ENCODE peak calls at places on chromosomes 5 and 9, in ten cellular contexts. Y, J, S, G, E, X, Z, N, H and C are unnamed samples. For H3K27me3, the result is how much of the 10 kb centered on the place peaks cover.

GRCh38 chr5:52809884-52810283 is 22.2 kb downstream of the ITGA1 start:
- DNase-seq in J (no peak), S (no peak), H (no peak), Z (no peak), X (peak), N (no peak), G (no peak), E (no peak), Y (no peak), C (no peak)

GRCh38 chr5:122500245-122501086 is 188.4 kb downstream of the SNCAIP start:
- DNase-seq in E (no peak), Y (peak), N (peak), J (no peak), Z (no peak), G (peak), S (peak), X (peak), H (no peak), C (no peak)

GRCh38 chr5:14871573-14872069 is at the start of gene ANKH:
- DNase-seq in Y (peak), G (peak), N (peak), J (peak), Z (peak), H (peak), S (peak), E (peak), X (peak), C (peak)

GRCh38 chr9:81687521-81688261 is 1.7 kb downstream of the TLE1 start:
- DNase-seq in G (no peak), E (peak), Z (peak), S (peak), N (peak), J (peak), H (peak), X (no peak), Y (no peak), C (no peak)

GRCh38 chr5:159864885-159865622 is 51.2 kb upstream of the ADRA1B start:
- DNase-seq in S (peak), Z (no peak), N (no peak), Y (no peak), H (no peak), E (no peak), G (no peak), J (no peak), X (peak), C (no peak)

GRCh38 chr9:2336055-2336454 is 285.5 kb upstream of the VLDLR start:
- DNase-seq in S (no peak), G (peak), E (no peak), H (no peak), X (peak), J (peak), N (peak), Z (no peak), Y (no peak), C (no peak)

GRCh38 chr5:33539192-33539591 is 98.4 kb downstream of the TARS1 start:
- DNase-seq in J (no peak), H (no peak), Y (no peak), Z (no peak), G (no peak), X (peak), E (no peak), S (no peak), N (no peak), C (no peak)

GRCh38 chr5:59089767-59090166 is 506.9 kb downstream of the RAB3C start:
- DNase-seq in S (no peak), E (no peak), H (no peak), N (no peak), J (no peak), X (no peak), G (no peak), Y (no peak), Z (no peak), C (no peak)

GRCh38 chr5:172984244-172984953 is 828 bp downstream of the ATP6V0E1 start:
- DNase-seq in Y (peak), J (peak), Z (peak), H (peak), N (peak), G (peak), X (peak), S (peak), E (peak), C (peak)

GRCh38 chr5:139845846-139846681 is 50.5 kb downstream of the PSD2 start:
- DNase-seq in X (no peak), J (peak), Y (no peak), Z (peak), G (no peak), N (no peak), H (peak), S (no peak), E (no peak), C (no peak)

GRCh38 chr9:36659500-36659899 is 86.8 kb downstream of the MELK start:
- DNase-seq in N (no peak), G (no peak), E (no peak), Y (no peak), H (no peak), X (no peak), S (no peak), Z (no peak), J (no peak), C (no peak)

GRCh38 chr9:88268886-88269285 is 119.4 kb upstream of the SPIN1 start:
- DNase-seq in N (no peak), S (no peak), J (no peak), Y (no peak), G (no peak), H (no peak), X (no peak), E (no peak), Z (no peak), C (no peak)

GRCh38 chr5:38519476-38519875 is 37.0 kb downstream of the LIFR start:
- DNase-seq in J (no peak), X (no peak), S (no peak), G (no peak), Y (no peak), N (no peak), H (no peak), E (no peak), Z (no peak), C (no peak)

GRCh38 chr5:41794478-41794877 is 75.7 kb downstream of the OXCT1 start:
- DNase-seq in X (peak), Z (no peak), J (no peak), H (no peak), N (peak), E (no peak), G (peak), S (no peak), Y (peak), C (no peak)

GRCh38 chr9:70427161-70427945 is 12.9 kb upstream of the KLF9 start:
- DNase-seq in Y (no peak), S (peak), E (no peak), Z (no peak), J (no peak), H (no peak), N (no peak), G (no peak), X (peak), C (no peak)

GRCh38 chr5:13865317-13865716 is 79.2 kb downstream of the DNAH5 start:
- DNase-seq in X (peak), E (no peak), S (no peak), H (no peak), Y (no peak), Z (no peak), G (no peak), N (no peak), J (no peak), C (no peak)

GRCh38 chr9:38244971-38245370 is 147.5 kb upstream of the ALDH1B1 start:
- DNase-seq in Z (no peak), E (no peak), N (no peak), J (no peak), H (no peak), Y (no peak), G (no peak), X (no peak), S (no peak), C (no peak)

GRCh38 chr9:35659340-35659739 is 1.2 kb downstream of the CCDC107 start:
- DNase-seq in Z (no peak), N (peak), X (peak), H (no peak), G (peak), Y (no peak), S (peak), E (no peak), J (no peak), C (no peak)

GRCh38 chr5:73617510-73618279 is 8.3 kb upstream of the ARHGEF28 start:
- DNase-seq in X (peak), Y (no peak), Z (no peak), E (no peak), G (no peak), S (no peak), H (no peak), N (no peak), J (no peak), C (no peak)

GRCh38 chr9:133526721-133527321 is 2.1 kb upstream of the MYMK start:
- DNase-seq in X (no peak), H (no peak), Z (no peak), N (peak), Y (no peak), S (no peak), G (no peak), E (no peak), J (no peak), C (no peak)

GRCh38 chr9:133524679-133525228 is at the start of gene MYMK:
- DNase-seq in N (no peak), Y (no peak), G (no peak), H (no peak), E (no peak), S (no peak), J (no peak), X (no peak), Z (no peak), C (no peak)

GRCh38 chr9:133527444-133527920 is 2.7 kb upstream of the MYMK start:
- DNase-seq in H (no peak), Y (no peak), S (no peak), N (no peak), G (no peak), Z (no peak), X (no peak), E (peak), J (no peak), C (no peak)

GRCh38 chr9:133524146-133524545 is 613 bp downstream of the MYMK start:
- DNase-seq in X (no peak), H (no peak), G (no peak), E (no peak), N (no peak), S (no peak), Z (no peak), J (no peak), Y (no peak), C (no peak)

GRCh38 chr9:133525677-133526076 is 918 bp upstream of the MYMK start:
- DNase-seq in Y (no peak), N (no peak), E (no peak), J (no peak), G (no peak), X (no peak), Z (no peak), H (no peak), S (no peak), C (no peak)
- H3K27me3 ChIP-seq in Y (under half), N (under half), E (under half), J (under half), G (under half), X (half or more), Z (under half), H (under half), S (under half), C (under half)

DNA sequence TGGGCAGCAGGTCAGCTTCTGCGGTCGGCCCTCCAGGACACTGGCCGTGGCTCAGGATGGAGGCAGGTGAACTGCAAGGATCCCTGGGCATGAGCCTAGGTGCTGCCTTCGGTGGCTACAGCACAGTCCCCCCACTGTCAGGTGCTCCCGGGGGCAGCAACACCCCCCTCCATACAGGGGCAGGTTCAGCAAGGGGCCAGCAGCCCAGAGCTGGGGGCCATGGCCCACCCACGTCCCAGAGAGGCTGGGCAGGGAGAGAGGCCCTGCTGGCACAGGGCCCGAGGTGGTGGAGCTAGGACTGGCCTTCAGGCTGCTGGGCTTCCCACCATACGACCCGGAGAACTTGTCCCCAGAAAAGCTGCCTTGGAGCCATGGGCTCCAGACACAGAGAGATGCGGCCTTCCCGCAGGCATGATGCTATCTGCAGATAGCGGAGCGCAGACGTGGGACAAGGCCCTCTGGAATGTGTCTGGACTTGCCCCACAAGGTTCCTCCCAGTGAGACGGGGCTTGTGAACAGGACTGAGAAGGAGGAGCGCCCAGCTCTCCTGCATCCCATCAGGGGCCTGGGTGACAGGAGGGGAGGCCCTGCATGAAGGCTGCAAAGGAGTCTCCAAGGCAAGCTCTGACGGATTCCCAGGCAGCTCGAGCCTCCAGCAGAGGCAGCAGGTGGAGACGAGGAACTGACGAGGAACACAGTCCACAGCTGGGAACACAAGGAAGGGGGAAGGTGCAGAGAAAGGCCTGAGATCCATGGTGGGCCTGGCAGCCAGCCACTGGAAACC is 111.1 kb downstream of the VAV2 start:
- DNase-seq in Z (no peak), H (no peak), S (no peak), E (no peak), N (no peak), Y (no peak), J (no peak), G (peak), X (peak), C (no peak)
- TF ChIP-seq CTCF in Z (no peak), H (no peak), S (no peak), E (no peak), N (no peak), Y (no peak), J (no peak), G (no peak), X (no peak), C (no peak)

GRCh38 chr9:132121021-132121420 is 40.8 kb upstream of the NTNG2 start:
- DNase-seq in H (no peak), X (no peak), Z (no peak), N (no peak), Y (no peak), G (no peak), J (no peak), S (no peak), E (no peak), C (no peak)
- H3K27me3 ChIP-seq in H (under half), X (half or more), Z (half or more), N (half or more), Y (half or more), G (under half), J (under half), S (under half), E (under half), C (under half)

DNA sequence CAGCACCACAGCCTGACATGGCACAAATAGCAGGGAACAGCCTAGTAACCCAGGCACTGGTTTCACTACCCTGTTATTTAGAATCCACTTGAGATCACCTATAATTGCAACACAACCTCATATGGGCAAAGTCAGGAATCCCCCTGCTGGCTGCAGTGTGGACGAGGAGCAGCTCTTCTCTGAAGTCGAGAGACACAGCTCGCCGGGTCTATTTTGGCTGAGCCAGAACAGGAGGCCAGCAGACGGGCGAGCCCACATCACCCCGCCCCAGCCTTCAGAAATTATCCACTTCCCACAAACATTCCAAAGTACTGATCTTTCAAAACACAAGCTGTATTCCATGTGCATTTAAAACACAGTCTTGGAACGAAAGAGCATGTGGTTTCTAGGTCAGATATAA is 179.0 kb downstream of the ROR2 start:
- DNase-seq in N (peak), Y (no peak), E (peak), S (peak), Z (no peak), J (no peak), X (peak), H (no peak), G (peak), C (no peak)
- TF ChIP-seq CTCF in N (peak), Y (no peak), E (no peak), S (peak), Z (no peak), J (no peak), X (peak), H (peak), G (peak), C (peak)

DNA sequence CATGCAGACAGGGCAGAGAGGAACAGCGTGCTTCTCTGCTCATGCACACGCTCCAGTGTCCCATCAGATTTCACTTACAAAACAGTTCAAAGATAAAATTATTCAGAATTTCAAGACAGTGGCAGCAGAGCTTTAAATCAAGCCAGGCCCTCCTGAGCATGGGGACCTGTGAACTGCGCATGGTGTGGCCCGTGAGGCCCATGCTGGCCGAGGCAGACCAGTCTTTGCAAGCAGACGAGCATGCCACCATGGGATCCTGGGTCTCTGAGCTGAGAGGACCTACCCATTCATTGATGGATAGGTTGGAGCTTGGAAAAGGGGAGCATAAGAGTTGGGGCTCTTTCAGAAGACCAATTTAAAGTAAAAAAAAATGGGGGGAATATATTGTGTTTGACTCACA is 35.0 kb upstream of the SAP30L start:
- DNase-seq in Y (no peak), E (no peak), G (no peak), J (no peak), S (no peak), N (no peak), Z (no peak), H (no peak), X (no peak), C (no peak)
- H3K27me3 ChIP-seq in Y (under half), E (under half), G (under half), J (under half), S (under half), N (under half), Z (under half), H (under half), X (under half), C (under half)

GRCh38 chr9:22009563-22009867 is 410 bp upstream of the CDKN2B start:
- DNase-seq in H (no peak), Y (no peak), G (no peak), X (no peak), Z (no peak), N (no peak), S (no peak), J (no peak), E (no peak), C (no peak)
- TF ChIP-seq CTCF in H (no peak), Y (no peak), G (no peak), X (peak), Z (no peak), N (no peak), S (no peak), J (no peak), E (no peak), C (no peak)

DNA sequence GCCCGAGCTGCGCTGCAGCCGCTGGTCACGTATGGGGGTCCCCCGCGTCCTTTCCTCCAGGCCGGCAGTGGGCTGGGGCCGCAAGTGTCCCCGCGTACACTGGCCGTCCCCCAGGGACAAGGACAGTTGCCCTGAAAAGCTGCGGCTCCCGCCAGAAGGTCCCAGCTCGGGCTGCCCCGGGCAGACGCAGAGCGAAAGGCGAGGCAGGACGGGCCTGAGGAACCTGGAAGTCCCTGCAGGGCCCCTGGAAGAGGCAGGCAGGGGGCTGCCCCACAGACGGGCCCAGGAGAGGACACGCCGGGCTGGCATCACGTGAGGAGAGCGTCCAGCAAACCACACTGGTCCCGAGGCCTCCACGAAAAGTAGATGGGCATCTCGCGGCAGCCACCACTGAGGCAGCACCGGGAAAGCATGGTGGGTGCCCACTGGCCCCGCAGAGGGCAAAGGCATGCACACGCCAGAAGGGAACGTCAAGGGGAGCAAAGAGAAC is 3.2 kb upstream of the NKD2 start:
- DNase-seq in S (peak), Y (no peak), E (no peak), X (no peak), G (no peak), J (peak), N (no peak), Z (no peak), H (peak), C (no peak)
- H3K27me3 ChIP-seq in S (under half), Y (under half), E (under half), X (half or more), G (half or more), J (under half), N (under half), Z (under half), H (under half), C (under half)